ENCODE peak calls at places on chromosomes 6 and 20, in ten cellular contexts. W is ovary, I is HepG2, G is A549, B is stomach, L is sigmoid colon, V is GM12878, H is tibial nerve, M is K562, Y is suprapubic skin. K is an unnamed sample.

GRCh38 chr20:20547221-20547875 is 165.1 kb downstream of the RALGAPA2 start:
- DNase-seq in V (no peak), Y (no peak), W (no peak), H (no peak), M (no peak), G (no peak), B (no peak), L (no peak), I (peak; percentile 70), K (no peak)

GRCh38 chr6:74070091-74070490 is 374.1 kb downstream of the CD109 start:
- DNase-seq in W (no peak), Y (no peak), H (no peak), M (no peak), I (no peak), B (no peak), L (no peak), V (no peak), G (no peak), K (no peak)

GRCh38 chr6:24933266-24933665 is 2.5 kb downstream of the RIPOR2 start:
- DNase-seq in H (no peak), B (no peak), I (no peak), V (no peak), G (no peak), M (no peak), L (no peak), W (no peak), Y (no peak), K (no peak)

GRCh38 chr20:47315339-47315662 is 41.2 kb downstream of the ZMYND8 start:
- DNase-seq in I (no peak), V (no peak), L (no peak), M (no peak), B (no peak), G (no peak), H (no peak), W (no peak), Y (no peak), K (no peak)

GRCh38 chr6:167589615-167589940 is 237.1 kb upstream of the AFDN start:
- DNase-seq in M (no peak), Y (no peak), G (no peak), L (peak; percentile 30), B (no peak), H (no peak), I (no peak), W (no peak), V (no peak), K (no peak)

GRCh38 chr20:50776122-50776795 is 18.6 kb upstream of the BCAS4 start:
- DNase-seq in B (no peak), V (no peak), H (no peak), G (no peak), M (no peak), L (peak; percentile 15), Y (peak; percentile 31), I (no peak), W (peak; percentile 2), K (no peak)

GRCh38 chr6:101393291-101394251 is at the start of gene GRIK2:
- DNase-seq in L (no peak), W (peak; percentile 21), I (no peak), H (no peak), V (no peak), M (peak; percentile 12), Y (no peak), B (no peak), G (peak; percentile 17), K (peak; percentile 25)

GRCh38 chr20:52230406-52230805 is 38.8 kb upstream of the ZFP64 start:
- DNase-seq in V (no peak), L (no peak), M (no peak), I (no peak), B (no peak), H (no peak), G (no peak), Y (no peak), W (no peak), K (no peak)

GRCh38 chr20:4083103-4083864 is 67.9 kb upstream of the RNF24 start:
- DNase-seq in Y (no peak), I (peak; percentile 54), G (no peak), H (no peak), B (no peak), L (peak; percentile 79), W (no peak), M (no peak), V (no peak), K (no peak)
- TF ChIP-seq POLR2A in Y (no peak), I (no peak), G (no peak), H (no peak), B (no peak), L (no peak), W (no peak), M (no peak), V (no peak), K (no peak)

GRCh38 chr6:2819115-2819514 is 22.5 kb downstream of the SERPINB1 start:
- DNase-seq in H (no peak), L (no peak), M (no peak), B (no peak), V (no peak), W (no peak), I (no peak), Y (no peak), G (no peak), K (no peak)

GRCh38 chr6:2823104-2823850 is 18.4 kb downstream of the SERPINB1 start:
- DNase-seq in I (no peak), L (no peak), M (no peak), H (no peak), V (no peak), B (no peak), Y (no peak), W (no peak), G (no peak), K (peak; percentile 44)

GRCh38 chr6:2819891-2820814 is 21.5 kb downstream of the SERPINB1 start:
- DNase-seq in B (no peak), M (no peak), L (no peak), W (no peak), Y (no peak), G (no peak), I (no peak), H (no peak), V (no peak), K (no peak)

GRCh38 chr6:2818593-2818992 is 23.1 kb downstream of the SERPINB1 start:
- DNase-seq in I (no peak), L (no peak), B (no peak), M (no peak), H (no peak), V (no peak), W (no peak), Y (no peak), G (no peak), K (peak; percentile 42)

GRCh38 chr6:2821554-2821953 is 20.1 kb downstream of the SERPINB1 start:
- DNase-seq in G (no peak), I (no peak), B (no peak), V (no peak), W (no peak), Y (no peak), L (no peak), H (no peak), M (no peak), K (no peak)
- H3K27ac ChIP-seq in G (no peak overlapping the region), I (no peak overlapping the region), B (no peak overlapping the region), V (no peak overlapping the region), W (no peak overlapping the region), Y (no peak overlapping the region), L (no peak overlapping the region), H (no peak overlapping the region), M (no peak overlapping the region), K (no peak overlapping the region)

GRCh38 chr20:53579581-53580375 is 13.9 kb downstream of the ZNF217 start:
- DNase-seq in H (no peak), L (no peak), V (no peak), W (no peak), M (no peak), I (peak; percentile 99), B (peak; percentile 25), Y (no peak), G (no peak), K (peak; percentile 38)

GRCh38 chr20:53580376-53581111 is 13.1 kb downstream of the ZNF217 start:
- DNase-seq in M (no peak), W (no peak), Y (no peak), G (no peak), I (no peak), B (peak; percentile 19), H (no peak), L (no peak), V (no peak), K (no peak)

GRCh38 chr20:53579266-53579580 is 14.4 kb downstream of the ZNF217 start:
- DNase-seq in H (no peak), M (no peak), W (no peak), Y (no peak), L (no peak), G (no peak), I (no peak), V (no peak), B (peak; percentile 16), K (no peak)

GRCh38 chr20:53576586-53577318 is 16.9 kb downstream of the ZNF217 start:
- DNase-seq in G (no peak), Y (no peak), B (no peak), H (no peak), L (no peak), V (no peak), M (no peak), W (no peak), I (no peak), K (no peak)

DNA sequence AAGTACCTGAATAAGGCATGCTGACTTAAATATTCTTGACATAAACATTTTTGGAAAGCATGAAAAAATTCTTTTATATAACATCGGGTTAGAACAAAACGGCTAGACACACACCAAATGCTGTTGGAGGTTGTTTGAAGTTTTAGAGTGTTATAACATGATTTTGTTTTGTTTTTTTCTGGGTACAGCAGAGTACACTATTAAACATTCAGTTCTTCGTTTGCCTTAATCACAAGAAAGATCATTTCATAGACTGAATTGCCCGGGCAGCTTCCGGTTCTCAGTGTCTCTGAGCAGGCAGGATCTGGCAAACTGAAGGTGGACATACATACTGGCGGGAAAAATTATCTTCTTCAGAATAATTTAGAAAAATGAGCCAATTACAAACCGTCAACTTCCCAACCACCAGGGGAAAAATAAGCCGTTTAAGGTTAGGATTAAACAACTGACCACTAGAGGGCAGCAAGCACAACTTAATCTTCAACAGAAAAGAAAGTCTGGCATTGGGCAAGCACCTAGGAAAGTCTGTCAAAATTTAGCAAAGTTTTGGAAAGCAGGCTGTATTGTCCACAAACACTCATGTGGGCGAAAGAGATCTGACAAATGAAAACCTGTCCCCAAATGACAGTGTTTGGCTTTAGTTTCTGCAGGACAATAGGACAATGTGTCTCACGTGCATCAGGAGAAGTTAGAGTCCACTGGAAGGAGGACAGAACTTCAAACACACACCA is 15.0 kb downstream of the ZNF217 start:
- DNase-seq in Y (no peak), L (no peak), H (no peak), V (peak; percentile 76), B (peak; percentile 47), I (peak; percentile 94), M (peak; percentile 64), G (peak; percentile 90), W (peak; percentile 43), K (peak; percentile 51)
- TF ChIP-seq EP300 in Y (no peak), L (no peak), H (no peak), V (no peak), B (no peak), I (no peak), M (peak; percentile 41), G (no peak), W (no peak), K (no peak)

GRCh38 chr20:38745757-38746156 is 2.5 kb upstream of the ACTR5 start:
- DNase-seq in W (no peak), L (no peak), G (no peak), B (no peak), I (no peak), H (no peak), V (no peak), M (no peak), Y (no peak), K (no peak)

GRCh38 chr20:38748863-38749153 is 548 bp downstream of the ACTR5 start:
- DNase-seq in M (no peak), Y (no peak), I (no peak), H (no peak), G (no peak), W (no peak), B (no peak), L (no peak), V (no peak), K (peak; percentile 79)

GRCh38 chr20:38751360-38751976 is 3.2 kb downstream of the ACTR5 start:
- DNase-seq in V (no peak), H (no peak), W (no peak), L (no peak), B (no peak), G (peak; percentile 58), I (peak; percentile 52), Y (no peak), M (peak; percentile 39), K (no peak)

GRCh38 chr20:38747495-38748096 is 664 bp upstream of the ACTR5 start:
- DNase-seq in V (no peak), W (peak; percentile 52), B (no peak), Y (no peak), I (no peak), L (no peak), G (no peak), H (no peak), M (peak; percentile 28), K (no peak)

DNA sequence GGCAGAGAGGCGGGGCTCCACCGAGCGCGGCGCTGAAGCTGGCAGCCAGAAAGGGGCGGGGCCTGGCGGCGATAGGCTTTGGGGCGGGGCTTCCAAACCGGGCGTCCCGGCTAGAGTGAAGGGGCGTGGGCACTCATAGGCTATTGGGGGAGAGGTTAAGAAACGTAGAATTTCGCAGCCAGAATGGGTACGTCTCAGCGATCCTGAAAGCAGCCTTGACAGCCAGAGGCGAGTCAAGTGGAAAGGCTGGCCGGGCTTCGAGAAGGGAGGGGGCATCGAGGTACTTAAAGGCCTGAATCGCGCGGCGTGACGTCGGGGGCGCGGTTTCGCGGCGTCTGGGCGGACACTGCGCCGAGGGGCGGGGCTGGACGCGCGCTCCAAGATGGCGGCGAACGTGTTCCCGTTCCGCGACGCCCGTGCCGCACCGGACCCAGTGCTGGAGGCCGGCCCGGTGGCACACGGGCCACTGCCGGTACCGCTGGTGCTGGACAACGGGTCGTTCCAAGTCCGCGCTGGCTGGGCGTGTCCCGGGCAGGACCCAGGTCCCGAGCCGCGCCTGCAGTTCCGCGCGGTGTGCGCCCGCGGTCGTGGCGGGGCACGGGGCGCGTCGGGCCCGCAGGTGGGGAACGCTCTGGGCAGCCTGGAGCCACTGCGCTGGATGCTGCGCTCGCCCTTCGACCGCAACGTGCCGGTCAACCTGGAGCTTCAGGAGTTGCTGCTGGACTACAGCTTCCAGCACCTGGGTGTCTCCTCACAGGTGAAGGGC is at the start of gene ACTR5:
- DNase-seq in H (peak; percentile 82), I (peak; percentile 86), G (peak; percentile 81), B (peak; percentile 95), Y (peak; percentile 97), L (peak; percentile 95), M (peak; percentile 97), W (peak; percentile 98), V (peak; percentile 76), K (peak; percentile 97)
- TF ChIP-seq POLR2A in H (no peak), I (peak; percentile 99), G (peak; percentile 98), B (no peak), Y (peak; percentile 15), L (no peak), M (peak; percentile 82), W (peak; percentile 36), V (peak; percentile 94), K (peak; percentile 52)

K was measured in transverse colon.